ENCODE peak calls at places on chromosomes 3 and 15, in eight cellular contexts. Q, V, H, G, Y, K, M and D are unnamed samples.

GRCh38 chr3:53140575-53141467 is 10.6 kb upstream of the RFT1 start:
- DNase-seq in G (peak; percentile 37), H (no peak), M (peak; percentile 68), Q (no peak), K (no peak), Y (no peak), V (no peak), D (no peak)

GRCh38 chr15:91055548-91056331 is 33.3 kb upstream of the VPS33B start:
- DNase-seq in K (peak; percentile 11), G (peak; percentile 49), Q (no peak), M (peak; percentile 63), H (peak; percentile 25), V (no peak), Y (peak; percentile 63), D (peak; percentile 70)

GRCh38 chr3:38139652-38140051 is 1.2 kb downstream of the MYD88 start:
- DNase-seq in M (no peak), G (no peak), H (no peak), Q (no peak), Y (no peak), K (no peak), V (peak; percentile 12), D (no peak)

GRCh38 chr3:32593903-32594525 is 23.4 kb upstream of the DYNC1LI1 start:
- DNase-seq in Y (no peak), V (no peak), G (peak; percentile 26), Q (no peak), M (peak; percentile 60), H (peak; percentile 14), K (no peak), D (no peak)

GRCh38 chr3:136255672-136256406 is 5.7 kb downstream of the PCCB start:
- DNase-seq in M (no peak), K (no peak), G (no peak), Y (no peak), H (no peak), V (no peak), Q (no peak), D (no peak)

GRCh38 chr3:72574144-72574543 is 274.1 kb downstream of the SHQ1 start:
- DNase-seq in V (no peak), H (no peak), M (no peak), K (no peak), Q (no peak), Y (no peak), G (no peak), D (no peak)

GRCh38 chr3:48599077-48599501 is 4.0 kb upstream of the COL7A1 start:
- DNase-seq in V (no peak), Q (no peak), K (no peak), Y (no peak), G (no peak), H (no peak), M (no peak), D (no peak)

GRCh38 chr3:150763841-150764483 is 993 bp upstream of the SIAH2 start:
- DNase-seq in Y (peak; percentile 63), H (peak; percentile 21), G (no peak), K (no peak), M (peak; percentile 65), Q (no peak), V (peak; percentile 66), D (peak; percentile 57)

GRCh38 chr3:197329382-197329781 is 31.0 kb upstream of the DLG1 start:
- DNase-seq in H (no peak), M (no peak), Y (no peak), K (no peak), Q (no peak), G (no peak), V (no peak), D (no peak)

GRCh38 chr15:76223521-76223920 is 87.7 kb downstream of the ETFA start:
- DNase-seq in M (no peak), Y (no peak), G (no peak), Q (no peak), H (no peak), K (no peak), V (no peak), D (no peak)

GRCh38 chr15:70101459-70102113 is 3.9 kb upstream of the TLE3 start:
- DNase-seq in Q (peak; percentile 73), K (peak; percentile 89), H (peak; percentile 11), G (peak; percentile 94), M (peak; percentile 77), Y (peak; percentile 79), V (no peak), D (peak; percentile 68)

GRCh38 chr15:96232335-96232734 is 98.2 kb upstream of the NR2F2 start:
- DNase-seq in G (no peak), M (no peak), V (no peak), Y (no peak), Q (no peak), K (no peak), H (no peak), D (no peak)

GRCh38 chr15:58331903-58332675 is 99.7 kb upstream of the LIPC start:
- DNase-seq in V (peak; percentile 50), Y (peak; percentile 77), K (peak; percentile 99), Q (peak; percentile 88), H (peak; percentile 99), M (peak; percentile 99), G (peak; percentile 99), D (peak; percentile 48)

GRCh38 chr15:92921215-92922131 is 21.3 kb downstream of the CHD2 start:
- DNase-seq in H (no peak), K (no peak), Y (no peak), V (no peak), M (peak; percentile 49), Q (no peak), G (peak; percentile 41), D (no peak)

GRCh38 chr3:89578253-89578529 is 470.8 kb downstream of the EPHA3 start:
- DNase-seq in Y (peak; percentile 41), Q (no peak), M (no peak), G (no peak), V (no peak), H (no peak), K (no peak), D (no peak)

GRCh38 chr3:192857148-192857735 is 60.4 kb downstream of the MB21D2 start:
- DNase-seq in V (no peak), Q (no peak), G (no peak), M (peak; percentile 89), Y (no peak), H (peak; percentile 45), K (no peak), D (no peak)

GRCh38 chr3:111351334-111351733 is 190.7 kb upstream of the CD96 start:
- DNase-seq in G (peak; percentile 12), V (no peak), K (no peak), Q (no peak), Y (no peak), M (no peak), H (no peak), D (no peak)

GRCh38 chr3:141414141-141414689 is 45.9 kb downstream of the ZBTB38 start:
- DNase-seq in Y (no peak), K (no peak), H (peak; percentile 76), G (peak; percentile 66), V (no peak), M (peak; percentile 88), Q (no peak), D (no peak)

GRCh38 chr15:62020576-62021160 is 39.6 kb downstream of the VPS13C start:
- DNase-seq in H (no peak), V (no peak), K (no peak), G (peak; percentile 39), M (no peak), Q (no peak), Y (no peak), D (no peak)

GRCh38 chr15:50055333-50056278 is 63.4 kb downstream of the ATP8B4 start:
- DNase-seq in G (peak; percentile 81), Q (no peak), Y (no peak), K (peak; percentile 46), M (peak; percentile 97), H (peak; percentile 98), V (no peak), D (no peak)

GRCh38 chr3:151445283-151446001 is 15.4 kb downstream of the IGSF10 start:
- DNase-seq in K (no peak), Y (no peak), V (no peak), Q (no peak), H (peak; percentile 96), G (peak; percentile 77), M (peak; percentile 98), D (no peak)

GRCh38 chr15:23690450-23690852 is 3.3 kb upstream of the NDN start:
- DNase-seq in G (peak; percentile 38), H (peak; percentile 8), Q (no peak), K (peak; percentile 49), V (no peak), Y (peak; percentile 65), M (peak; percentile 66), D (no peak)

GRCh38 chr3:157127831-157128767 is 31.8 kb downstream of the CCNL1 start:
- DNase-seq in M (peak; percentile 62), K (peak; percentile 27), V (peak; percentile 51), Q (no peak), Y (no peak), G (peak; percentile 83), H (peak; percentile 54), D (no peak)

GRCh38 chr15:92984161-92984560 is 84.0 kb downstream of the CHD2 start:
- DNase-seq in H (no peak), K (no peak), V (no peak), M (no peak), G (no peak), Y (no peak), Q (no peak), D (no peak)

GRCh38 chr15:61715082-61715481 is 345.2 kb downstream of the VPS13C start:
- DNase-seq in Q (no peak), M (no peak), H (no peak), Y (no peak), V (no peak), K (no peak), G (peak; percentile 69), D (no peak)

GRCh38 chr15:28456476-28457395 is 76.0 kb downstream of the GOLGA8G start:
- DNase-seq in G (peak; percentile 0), H (no peak), Q (no peak), V (peak; percentile 15), Y (peak; percentile 22), K (no peak), M (no peak), D (peak; percentile 20)
- TF ChIP-seq CTCF in G (no peak), H (no peak), Q (no peak), V (no peak), Y (no peak), K (no peak), M (no peak), D (no peak)

GRCh38 chr15:83897037-83897436 is 243.1 kb downstream of the ADAMTSL3 start:
- DNase-seq in Y (no peak), Q (no peak), K (no peak), M (no peak), H (no peak), V (no peak), G (no peak), D (no peak)
- TF ChIP-seq CTCF in Y (no peak), Q (no peak), K (no peak), M (no peak), H (no peak), V (no peak), G (no peak), D (no peak)

DNA sequence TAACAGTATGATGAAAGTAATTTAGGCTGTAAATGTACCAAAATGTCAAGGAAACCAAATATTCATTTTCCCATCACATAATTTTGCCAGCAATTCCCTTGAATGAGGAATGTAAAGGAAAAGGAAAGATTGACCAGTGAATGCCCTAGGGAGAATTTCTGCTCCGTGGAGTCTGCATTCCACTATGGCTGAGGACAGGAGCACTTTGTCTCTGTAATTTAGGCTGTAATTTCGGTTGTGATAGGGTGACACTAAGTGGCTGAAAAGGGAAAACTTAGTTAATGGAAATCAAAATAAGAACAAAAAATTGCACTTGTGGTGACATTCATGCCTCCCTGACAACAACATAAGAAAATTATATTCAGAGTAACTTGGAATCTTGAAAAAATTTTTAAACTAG is 8.3 kb upstream of the TMEM207 start:
- DNase-seq in M (peak; percentile 14), Q (no peak), V (no peak), H (no peak), G (no peak), Y (no peak), K (no peak), D (no peak)
- TF ChIP-seq CTCF in M (peak; percentile 3), Q (no peak), V (no peak), H (no peak), G (no peak), Y (no peak), K (no peak), D (no peak)

GRCh38 chr15:40008061-40008460 is 30.9 kb downstream of the SRP14 start:
- DNase-seq in Q (no peak), H (peak; percentile 16), M (peak; percentile 67), G (peak; percentile 52), Y (no peak), K (no peak), V (no peak), D (no peak)
- TF ChIP-seq CTCF in Q (no peak), H (no peak), M (no peak), G (no peak), Y (no peak), K (no peak), V (no peak), D (no peak)